ENCODE peak calls at places on chromosome 2, in nine cellular contexts. Y is ureter; M is aorta; U is left cardiac atrium; H is H9; J is fibroblast of the conjunctiva; B is stimulated activated CD8-positive, alpha-beta memory T cell treated with anti-CD3 and anti-CD28 coated beads, Interleukin-7, amount 100 ng/mL, for 1 hour; D is HEK293T; C is T-helper 1 cell. V is an unnamed sample.

GRCh38 chr2:100262555-100263320 is 59.6 kb downstream of the LONRF2 start:
- DNase-seq in M (peak), H (peak), D (peak), U (peak), J (peak), Y (peak), C (no peak), B (peak), V (no peak)

GRCh38 chr2:39523308-39524044 is 86.4 kb upstream of the MAP4K3 start:
- DNase-seq in H (no peak), B (no peak), C (no peak), J (peak), Y (no peak), M (no peak), D (no peak), U (no peak), V (no peak)

GRCh38 chr2:120398961-120399888 is 53.3 kb downstream of the INHBB start:
- DNase-seq in M (no peak), B (no peak), C (no peak), U (peak), Y (no peak), D (no peak), J (no peak), H (peak), V (no peak)

GRCh38 chr2:207463996-207464395 is 65.8 kb upstream of the CREB1 start:
- DNase-seq in M (no peak), Y (no peak), D (no peak), J (no peak), C (no peak), H (no peak), U (no peak), B (no peak), V (no peak)

GRCh38 chr2:28624798-28625701 is 126.6 kb upstream of the PPP1CB start:
- DNase-seq in B (no peak), H (peak), U (peak), C (peak), M (peak), Y (peak), J (no peak), D (no peak), V (no peak)

GRCh38 chr2:152126664-152127063 is 27.8 kb upstream of the CACNB4 start:
- DNase-seq in J (no peak), H (no peak), B (no peak), Y (no peak), U (no peak), M (no peak), C (no peak), D (no peak), V (no peak)

GRCh38 chr2:11406492-11407381 is 59.2 kb downstream of the E2F6 start:
- DNase-seq in M (peak), C (no peak), D (peak), Y (no peak), U (no peak), H (no peak), J (peak), B (no peak), V (no peak)

GRCh38 chr2:67561411-67561965 is 164.4 kb downstream of the ETAA1 start:
- DNase-seq in J (peak), B (no peak), H (no peak), Y (no peak), M (peak), D (peak), C (no peak), U (peak), V (no peak)

GRCh38 chr2:8543065-8543411 is 138.8 kb upstream of the ID2 start:
- DNase-seq in J (no peak), H (peak), U (no peak), M (no peak), B (no peak), Y (no peak), D (no peak), C (no peak), V (no peak)

GRCh38 chr2:221787561-221787960 is 215.5 kb upstream of the EPHA4 start:
- DNase-seq in J (no peak), U (no peak), C (no peak), B (no peak), D (no peak), M (no peak), H (no peak), Y (no peak), V (no peak)

GRCh38 chr2:166334800-166335199 is 40.9 kb downstream of the SCN9A start:
- DNase-seq in U (no peak), C (no peak), Y (no peak), D (no peak), H (no peak), B (no peak), M (no peak), J (no peak), V (no peak)

GRCh38 chr2:133867131-133867530 is 298.9 kb upstream of the NCKAP5 start:
- DNase-seq in H (no peak), C (no peak), D (no peak), Y (no peak), J (no peak), M (no peak), U (no peak), B (no peak), V (no peak)